ENCODE peak calls at places on chromosome 1, in six cellular contexts. K is NAMALWA; D is non-pigmented ciliary epithelial cell; Z is CD4-positive, alpha-beta T cell; C is thyroid gland; B is mammary epithelial cell. R is an unnamed sample.
A peak's percentile ranks its signal among the peaks of the same experiment; 100 is the strongest.

GRCh38 chr1:180630408-180631196 is 1.2 kb upstream of the XPR1 start:
- DNase-seq in K (no peak), D (no peak), Z (no peak), C (peak; percentile 13), B (no peak), R (no peak)

GRCh38 chr1:109757936-109758786 is 5.6 kb downstream of the EPS8L3 start:
- DNase-seq in K (no peak), D (no peak), Z (no peak), C (no peak), B (no peak), R (no peak)

GRCh38 chr1:41861509-41862410 is 57.0 kb downstream of the HIVEP3 start:
- DNase-seq in K (no peak), D (no peak), Z (no peak), C (no peak), B (peak; percentile 24), R (no peak)

GRCh38 chr1:37753473-37754321 is 11.2 kb downstream of the EPHA10 start:
- DNase-seq in K (no peak), D (no peak), Z (no peak), C (no peak), B (no peak), R (no peak)

GRCh38 chr1:10251325-10252103 is 41.1 kb downstream of the KIF1B start:
- DNase-seq in K (no peak), D (peak; percentile 27), Z (no peak), C (no peak), B (peak; percentile 25), R (no peak)

GRCh38 chr1:3733603-3734591 is 18.4 kb upstream of the CCDC27 start:
- DNase-seq in K (no peak), D (no peak), Z (no peak), C (no peak), B (no peak), R (no peak)

GRCh38 chr1:6359568-6360496 is 33.7 kb downstream of the ACOT7 start:
- DNase-seq in K (peak; percentile 79), D (no peak), Z (peak; percentile 22), C (peak; percentile 65), B (peak; percentile 73), R (no peak)

GRCh38 chr1:178961331-178961730 is 64.4 kb upstream of the FAM20B start:
- DNase-seq in K (no peak), D (no peak), Z (no peak), C (no peak), B (no peak), R (no peak)

GRCh38 chr1:192805832-192806323 is 3.0 kb upstream of the RGS2 start:
- DNase-seq in K (peak; percentile 90), D (peak; percentile 91), Z (no peak), C (no peak), B (peak; percentile 85), R (no peak)

GRCh38 chr1:205298191-205298994 is 23.2 kb downstream of the NUAK2 start:
- DNase-seq in K (no peak), D (peak; percentile 93), Z (no peak), C (peak; percentile 95), B (peak; percentile 93), R (no peak)

GRCh38 chr1:206674745-206675175 is 9.9 kb upstream of the MAPKAPK2 start:
- DNase-seq in K (no peak), D (peak; percentile 98), Z (no peak), C (peak; percentile 91), B (peak; percentile 95), R (no peak)

GRCh38 chr1:234500269-234500668 is 21.3 kb upstream of the TARBP1 start:
- DNase-seq in K (no peak), D (no peak), Z (no peak), C (no peak), B (peak; percentile 65), R (no peak)

GRCh38 chr1:42456754-42457089 is 379 bp downstream of the PPCS start:
- DNase-seq in K (peak; percentile 77), D (peak; percentile 10), Z (peak; percentile 51), C (peak; percentile 59), B (peak; percentile 59), R (peak; percentile 33)

GRCh38 chr1:16093611-16094010 is 20.2 kb upstream of the FAM131C start:
- DNase-seq in K (no peak), D (no peak), Z (no peak), C (no peak), B (no peak), R (no peak)

GRCh38 chr1:239725371-239725770 is 339.0 kb downstream of the CHRM3 start:
- DNase-seq in K (no peak), D (no peak), Z (no peak), C (no peak), B (no peak), R (no peak)

GRCh38 chr1:228379165-228379460 is 27.5 kb downstream of the TRIM11 start:
- DNase-seq in K (no peak), D (no peak), Z (no peak), C (peak; percentile 87), B (no peak), R (no peak)

GRCh38 chr1:38308780-38309179 is 262.2 kb upstream of the POU3F1 start:
- DNase-seq in K (no peak), D (no peak), Z (no peak), C (no peak), B (peak; percentile 71), R (no peak)

GRCh38 chr1:225835752-225836151 is 25.8 kb downstream of the EPHX1 start:
- DNase-seq in K (no peak), D (no peak), Z (no peak), C (peak; percentile 92), B (no peak), R (no peak)

GRCh38 chr1:232868793-232869491 is 63.7 kb downstream of the MAP10 start:
- DNase-seq in K (no peak), D (peak; percentile 67), Z (no peak), C (peak; percentile 17), B (peak; percentile 90), R (no peak)

GRCh38 chr1:17245926-17246325 is 3.0 kb upstream of the PADI3 start:
- DNase-seq in K (no peak), D (no peak), Z (no peak), C (no peak), B (no peak), R (no peak)

GRCh38 chr1:161792740-161793139 is 26.6 kb downstream of the ATF6 start:
- DNase-seq in K (peak; percentile 86), D (peak; percentile 82), Z (no peak), C (no peak), B (peak; percentile 79), R (no peak)